ENCODE peak calls at places on chromosomes 12 and 14, in six cellular contexts. X, Y, V, E, B and R are unnamed samples.
A peak's percentile ranks its signal among the peaks of the same experiment; 100 is the strongest.

GRCh38 chr14:61388976-61389576 is 67.7 kb downstream of the PRKCH start:
- DNase-seq in X (no peak), V (no peak), B (peak; percentile 36), Y (no peak), E (no peak), R (no peak)

GRCh38 chr14:34059037-34059924 is 108.4 kb upstream of the EGLN3 start:
- DNase-seq in X (no peak), E (peak; percentile 89), B (no peak), V (no peak), Y (no peak), R (no peak)

GRCh38 chr14:103700753-103701490 is 14.3 kb downstream of the XRCC3 start:
- DNase-seq in X (no peak), B (no peak), E (no peak), V (peak; percentile 63), Y (no peak), R (no peak)

GRCh38 chr14:69171569-69171968 is 18.6 kb upstream of the DCAF5 start:
- DNase-seq in X (no peak), V (no peak), Y (no peak), B (no peak), E (no peak), R (no peak)

GRCh38 chr12:101653503-101653902 is 43.9 kb upstream of the CHPT1 start:
- DNase-seq in X (no peak), V (no peak), Y (peak; percentile 97), B (no peak), E (no peak), R (no peak)

GRCh38 chr12:101866615-101867373 is 10.6 kb upstream of the DRAM1 start:
- DNase-seq in Y (no peak), E (no peak), B (no peak), V (no peak), X (no peak), R (no peak)

GRCh38 chr12:128814411-128815261 is 9.1 kb downstream of the SLC15A4 start:
- DNase-seq in Y (no peak), X (no peak), E (no peak), V (no peak), B (no peak), R (no peak)

GRCh38 chr12:25689996-25690501 is 137.0 kb upstream of the LMNTD1 start:
- DNase-seq in X (no peak), Y (no peak), V (peak; percentile 67), B (no peak), E (no peak), R (no peak)

GRCh38 chr14:59897757-59898383 is 22.1 kb upstream of the LRRC9 start:
- DNase-seq in B (peak; percentile 10), E (no peak), Y (peak; percentile 30), V (no peak), X (no peak), R (peak; percentile 10)

GRCh38 chr14:51453869-51454268 is 197.8 kb upstream of the FRMD6 start:
- DNase-seq in Y (no peak), X (no peak), B (no peak), E (peak; percentile 66), V (no peak), R (no peak)

GRCh38 chr12:46794593-46795190 is 31.1 kb downstream of the SLC38A4 start:
- DNase-seq in V (no peak), Y (no peak), E (no peak), B (no peak), X (no peak), R (no peak)

GRCh38 chr12:6059221-6059620 is 65.2 kb downstream of the VWF start:
- DNase-seq in V (no peak), B (no peak), X (no peak), Y (no peak), E (no peak), R (no peak)

GRCh38 chr14:90274808-90275454 is 18.6 kb downstream of the PSMC1 start:
- DNase-seq in X (no peak), E (peak; percentile 90), Y (no peak), B (no peak), V (no peak), R (no peak)

GRCh38 chr14:32230695-32231280 is 27.7 kb upstream of the RNU6-8 start:
- DNase-seq in Y (no peak), X (no peak), E (no peak), B (no peak), V (no peak), R (no peak)

GRCh38 chr12:65826513-65827171 is 2.4 kb downstream of the HMGA2 start:
- DNase-seq in B (no peak), E (no peak), V (no peak), Y (no peak), X (no peak), R (peak; percentile 39)

GRCh38 chr12:116423053-116423452 is 136.1 kb upstream of the MAP1LC3B2 start:
- DNase-seq in E (no peak), V (no peak), Y (no peak), X (peak; percentile 64), B (no peak), R (no peak)

GRCh38 chr14:69695664-69696527 is 71.0 kb upstream of the SRSF5 start:
- DNase-seq in Y (no peak), B (no peak), X (no peak), E (no peak), V (no peak), R (peak; percentile 60)

GRCh38 chr14:55579724-55580400 is at the start of gene KTN1:
- DNase-seq in Y (peak; percentile 50), X (peak; percentile 80), B (peak; percentile 48), V (peak; percentile 91), E (no peak), R (peak; percentile 90)
- TF ChIP-seq POLR2A in Y (peak; percentile 61), X (peak; percentile 51), B (no peak), V (no peak), E (no peak), R (peak; percentile 47)

DNA sequence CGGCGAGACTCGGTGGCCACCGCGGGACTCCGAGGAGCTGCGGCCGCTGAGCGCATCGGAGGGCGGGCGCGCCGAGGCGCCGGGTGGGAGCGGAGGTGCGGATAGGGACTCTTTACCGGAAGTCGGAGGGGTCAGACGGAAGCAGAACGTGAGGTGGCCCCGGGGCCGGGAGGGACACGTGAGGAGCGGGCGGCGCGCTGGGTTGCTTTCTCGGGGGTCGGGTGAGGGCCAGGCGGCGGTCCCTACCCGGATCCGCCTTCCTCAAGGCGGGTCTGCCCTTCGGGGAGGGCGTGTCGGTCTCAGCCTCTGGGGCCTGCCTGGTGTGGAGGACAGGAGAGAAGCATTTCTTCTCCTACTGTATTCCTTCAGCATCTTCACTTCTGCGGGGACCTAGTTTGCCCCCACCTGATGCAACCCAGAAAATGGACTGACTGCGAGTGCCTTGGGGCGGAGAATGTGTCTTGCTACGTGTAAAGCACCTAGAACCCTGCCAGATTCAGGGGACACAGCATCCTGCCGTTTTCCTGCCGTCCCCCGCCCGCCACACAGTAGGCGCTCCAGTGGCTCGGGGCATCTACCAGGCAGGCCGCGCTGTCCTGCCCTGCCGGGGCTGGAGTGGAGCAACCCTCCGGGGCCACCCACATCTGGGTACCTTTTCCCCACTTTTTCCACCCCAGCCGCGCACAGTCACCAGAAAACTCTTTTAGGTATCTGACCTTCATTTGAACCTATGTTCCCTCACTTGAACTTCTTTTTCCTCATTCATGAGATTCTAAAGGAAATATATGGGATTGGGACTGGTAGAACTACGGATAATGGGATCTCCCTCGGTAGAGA is 562 bp upstream of the ATXN2 start:
- DNase-seq in E (peak; percentile 98), V (peak; percentile 94), X (peak; percentile 91), B (peak; percentile 86), Y (peak; percentile 81), R (peak; percentile 95)
- TF ChIP-seq POLR2A in E (peak; percentile 82), V (no peak), X (no peak), B (peak; percentile 63), Y (peak; percentile 83), R (peak; percentile 92)

GRCh38 chr14:53948181-53948884 is 8.3 kb downstream of the BMP4 start:
- DNase-seq in E (no peak), V (no peak), B (no peak), Y (no peak), X (no peak), R (no peak)
- TF ChIP-seq POLR2A in E (no peak), V (no peak), B (peak; percentile 33), Y (no peak), X (no peak), R (no peak)

GRCh38 chr12:95548539-95549391 is 2.5 kb downstream of the USP44 start:
- DNase-seq in V (peak; percentile 46), X (peak; percentile 49), E (no peak), Y (no peak), B (no peak), R (peak; percentile 72)
- TF ChIP-seq POLR2A in V (no peak), X (peak; percentile 79), E (no peak), Y (no peak), B (no peak), R (peak; percentile 49)